ENCODE peak calls at places on chromosomes 16 and 17, in five cellular contexts. A is left lung, Y is cardiac muscle cell, Z is fibroblast of lung, C is tibial nerve. S is an unnamed sample.

GRCh38 chr16:5979905-5980550 is 882.4 kb upstream of the EEF2KMT start:
- DNase-seq in Y (no peak), A (no peak), Z (no peak), C (no peak), S (peak; percentile 72)

GRCh38 chr17:43905985-43906852 is 1.1 kb downstream of the MPP2 start:
- DNase-seq in Z (peak; percentile 65), Y (peak; percentile 81), A (peak; percentile 51), C (peak; percentile 40), S (peak; percentile 92)

GRCh38 chr17:77363821-77364361 is 223.1 kb downstream of the SEC14L1 start:
- DNase-seq in Y (no peak), Z (peak; percentile 75), A (peak; percentile 37), C (no peak), S (peak; percentile 60)

GRCh38 chr16:56560447-56560846 is 4.4 kb upstream of the MT4 start:
- DNase-seq in C (no peak), A (no peak), Y (no peak), Z (no peak), S (no peak)

GRCh38 chr17:68821860-68822693 is 133.1 kb downstream of the ABCA8 start:
- DNase-seq in Z (peak; percentile 97), C (no peak), Y (peak; percentile 67), A (no peak), S (no peak)

GRCh38 chr16:54538241-54538640 is 251.7 kb upstream of the IRX3 start:
- DNase-seq in Z (no peak), Y (no peak), C (no peak), A (no peak), S (peak; percentile 21)

GRCh38 chr16:4257646-4258556 is 14.9 kb downstream of the TFAP4 start:
- DNase-seq in Z (no peak), C (no peak), Y (no peak), A (no peak), S (no peak)

GRCh38 chr17:27315322-27315721 is 21.4 kb downstream of the WSB1 start:
- DNase-seq in C (peak; percentile 75), Z (peak; percentile 96), Y (peak; percentile 84), A (peak; percentile 74), S (no peak)

GRCh38 chr17:44556114-44556853 is 1.0 kb upstream of the FZD2 start:
- DNase-seq in Z (peak; percentile 72), Y (peak; percentile 67), A (no peak), C (no peak), S (peak; percentile 96)

GRCh38 chr17:83162035-83162745 is 82.8 kb downstream of the METRNL start:
- DNase-seq in Y (no peak), A (peak; percentile 20), Z (no peak), C (no peak), S (no peak)

GRCh38 chr17:18980682-18981384 is 23.7 kb downstream of the FAM83G start:
- DNase-seq in A (no peak), Y (peak; percentile 31), C (no peak), Z (peak; percentile 70), S (peak; percentile 72)

GRCh38 chr16:50301626-50302471 is 35.5 kb downstream of the ADCY7 start:
- DNase-seq in C (no peak), Y (no peak), A (peak; percentile 63), Z (peak; percentile 91), S (no peak)

GRCh38 chr16:88691924-88692560 is 5.7 kb upstream of the SNAI3 start:
- DNase-seq in A (peak; percentile 81), Z (no peak), Y (no peak), C (no peak), S (no peak)

GRCh38 chr17:67311551-67311950 is 54.8 kb downstream of the PSMD12 start:
- DNase-seq in Z (no peak), Y (no peak), C (no peak), A (no peak), S (no peak)

GRCh38 chr16:49639739-49640388 is 216.0 kb downstream of the ZNF423 start:
- DNase-seq in A (peak; percentile 56), Z (peak; percentile 90), C (no peak), Y (peak; percentile 68), S (peak; percentile 37)

GRCh38 chr16:4677390-4677789 is 16.0 kb upstream of the NUDT16L1 start:
- DNase-seq in Y (no peak), A (peak; percentile 71), C (no peak), Z (no peak), S (no peak)

GRCh38 chr17:7261377-7262191 is 694 bp downstream of the CLDN7 start:
- DNase-seq in C (no peak), Z (no peak), A (no peak), Y (no peak), S (peak; percentile 39)

GRCh38 chr16:73304008-73304814 is 256.3 kb upstream of the ZFHX3 start:
- DNase-seq in Y (peak; percentile 16), C (no peak), A (no peak), Z (no peak), S (no peak)

GRCh38 chr16:4601317-4602186 is 13.1 kb downstream of the UBALD1 start:
- DNase-seq in Y (no peak), Z (peak; percentile 14), A (no peak), C (no peak), S (no peak)

GRCh38 chr17:38418069-38418692 is 10.1 kb upstream of the ARHGAP23 start:
- DNase-seq in C (no peak), Z (no peak), A (no peak), Y (no peak), S (no peak)

GRCh38 chr17:37605813-37606505 is 3.3 kb downstream of the SYNRG start:
- DNase-seq in C (no peak), Z (peak; percentile 51), A (no peak), Y (no peak), S (no peak)

GRCh38 chr16:1430214-1430758 is 592 bp upstream of the PERCC1 start:
- DNase-seq in Z (no peak), Y (no peak), A (no peak), C (no peak), S (no peak)

GRCh38 chr16:2366660-2367309 is 26.3 kb upstream of the ABCA3 start:
- DNase-seq in Y (no peak), Z (no peak), C (no peak), A (no peak), S (no peak)

GRCh38 chr16:49623501-49624266 is 232.2 kb downstream of the ZNF423 start:
- DNase-seq in A (no peak), Y (no peak), C (no peak), Z (no peak), S (no peak)

DNA sequence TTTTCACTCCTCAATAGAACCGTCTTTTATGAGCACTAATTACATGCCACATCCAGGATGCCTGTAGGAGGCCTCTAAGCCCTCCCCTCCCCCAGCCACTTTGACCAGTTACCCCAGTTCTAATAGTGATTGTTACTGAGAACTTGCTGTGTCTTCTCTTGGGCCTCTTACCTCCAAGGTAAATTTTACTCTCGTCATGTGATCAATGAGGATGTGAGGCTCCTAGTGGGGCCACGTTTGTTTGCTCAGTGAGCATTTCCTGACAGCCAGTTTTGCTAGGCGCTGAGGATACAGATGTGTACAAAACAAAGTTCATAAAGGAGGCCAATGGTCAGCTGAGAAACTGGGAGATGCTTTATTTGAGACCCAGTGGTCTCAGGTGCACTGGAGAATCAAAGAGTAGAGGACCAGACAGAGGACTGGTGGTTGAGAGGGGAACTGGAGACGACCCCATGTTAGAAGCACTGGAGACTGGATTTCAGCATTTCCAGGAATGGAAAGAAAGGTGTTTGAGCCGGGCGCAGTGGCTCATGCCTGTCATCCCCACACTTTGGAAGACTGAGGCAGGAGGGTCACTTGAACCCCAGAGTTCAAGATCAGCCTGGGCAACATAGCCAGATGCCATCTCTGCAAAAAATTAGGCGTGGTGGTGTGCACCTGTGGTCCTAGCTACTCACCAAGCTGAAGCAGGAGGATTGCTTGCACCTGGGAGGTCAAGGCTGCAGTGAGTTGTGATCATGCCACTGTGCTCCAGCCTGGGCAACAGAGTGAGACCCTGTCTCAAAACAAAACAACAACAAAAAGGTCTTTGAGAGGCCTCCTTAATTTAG is 2.6 kb downstream of the ATP2C2 start:
- DNase-seq in C (no peak), A (no peak), Z (no peak), Y (no peak), S (no peak)
- H3K27me3 ChIP-seq in C (no peaks in the 10 kb centered on the region), A (peaks cover 20% of the 10 kb centered on the region), Z (peaks cover 31% of the 10 kb centered on the region), Y (peaks cover 68% of the 10 kb centered on the region), S (no peaks in the 10 kb centered on the region)

GRCh38 chr16:86080982-86081381 is 182.0 kb downstream of the IRF8 start:
- DNase-seq in A (no peak), C (no peak), Y (no peak), Z (no peak), S (no peak)

GRCh38 chr16:86079185-86079885 is 180.4 kb downstream of the IRF8 start:
- DNase-seq in C (no peak), Z (no peak), Y (no peak), A (peak; percentile 16), S (no peak)

GRCh38 chr16:86082400-86083030 is 183.6 kb downstream of the IRF8 start:
- DNase-seq in C (no peak), Z (no peak), Y (no peak), A (peak; percentile 10), S (no peak)

GRCh38 chr16:86078121-86078600 is 179.2 kb downstream of the IRF8 start:
- DNase-seq in Y (no peak), Z (peak; percentile 57), C (no peak), A (peak; percentile 25), S (no peak)

DNA sequence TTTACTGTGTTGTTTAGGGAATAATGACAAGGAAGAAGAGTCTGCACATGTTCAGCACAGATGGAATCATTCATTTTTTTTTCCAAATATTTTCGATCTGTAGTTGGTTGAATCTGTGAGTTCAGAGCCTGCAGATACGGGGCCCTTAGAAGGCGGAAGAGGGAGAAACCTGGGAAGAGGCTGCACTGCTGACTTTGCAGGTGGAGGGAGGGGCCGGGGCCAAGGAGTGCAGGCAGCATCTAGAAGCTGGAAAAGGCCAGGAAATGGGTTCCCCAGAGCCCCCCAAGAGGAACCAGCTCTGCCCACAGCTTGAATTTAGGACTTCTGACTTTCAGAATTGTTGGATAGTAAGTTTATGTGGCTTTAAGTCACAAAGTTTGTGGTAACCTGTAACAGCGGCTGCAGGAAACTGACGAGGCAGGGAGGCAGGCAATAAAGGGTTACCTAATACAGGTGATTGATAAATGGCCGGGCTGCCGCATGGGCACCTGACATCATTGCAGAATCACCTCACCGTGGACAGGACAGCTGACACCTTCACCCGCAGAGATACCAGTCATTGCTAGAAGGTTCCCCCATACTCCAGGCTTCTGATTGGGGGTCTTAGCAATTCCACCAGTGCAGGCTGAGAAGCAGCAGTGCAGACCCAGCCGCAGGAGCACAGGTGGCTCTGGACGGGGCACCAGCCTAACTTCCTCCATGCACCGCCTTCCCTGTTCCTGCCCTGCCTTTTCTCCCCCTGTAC is 181.3 kb downstream of the IRF8 start:
- DNase-seq in Z (no peak), A (peak; percentile 11), C (peak; percentile 6), Y (no peak), S (no peak)
- H3K27me3 ChIP-seq in Z (no peaks in the 10 kb centered on the region), A (no peaks in the 10 kb centered on the region), C (no peaks in the 10 kb centered on the region), Y (no peaks in the 10 kb centered on the region), S (no peaks in the 10 kb centered on the region)

GRCh38 chr17:73647767-73648542 is 3.7 kb upstream of the SDK2 start:
- DNase-seq in Z (no peak), C (no peak), A (no peak), Y (no peak), S (no peak)

GRCh38 chr17:73647331-73647730 is 3.1 kb upstream of the SDK2 start:
- DNase-seq in Z (no peak), Y (no peak), C (no peak), A (no peak), S (no peak)

GRCh38 chr17:73648543-73648820 is 4.2 kb upstream of the SDK2 start:
- DNase-seq in A (no peak), Y (no peak), Z (no peak), C (no peak), S (no peak)

GRCh38 chr17:73650147-73650546 is 5.9 kb upstream of the SDK2 start:
- DNase-seq in Y (peak; percentile 56), Z (no peak), A (no peak), C (no peak), S (peak; percentile 69)

GRCh38 chr17:73648974-73649373 is 4.7 kb upstream of the SDK2 start:
- DNase-seq in A (no peak), Z (no peak), Y (no peak), C (no peak), S (no peak)
- H3K27me3 ChIP-seq in A (peaks cover 15% of the 10 kb centered on the region), Z (peaks cover 3% of the 10 kb centered on the region), Y (no peaks in the 10 kb centered on the region), C (no peaks in the 10 kb centered on the region), S (no peaks in the 10 kb centered on the region)

GRCh38 chr17:61457226-61457983 is 5.2 kb downstream of the TBX4 start:
- DNase-seq in Z (no peak), C (no peak), Y (no peak), A (no peak), S (no peak)
- H3K27me3 ChIP-seq in Z (no peaks in the 10 kb centered on the region), C (no peaks in the 10 kb centered on the region), Y (peaks cover 100% of the 10 kb centered on the region), A (peaks cover 87% of the 10 kb centered on the region), S (peaks cover 79% of the 10 kb centered on the region)